ENCODE peak calls at places on chromosomes 11 and 22, in four cellular contexts. G is activated naive CD4-positive, alpha-beta T cell; Z is Caco-2; N is central memory CD4-positive, alpha-beta T cell. X is an unnamed sample.
A peak's percentile ranks its signal among the peaks of the same experiment; 100 is the strongest.

GRCh38 chr22:49216579-49216978 is 611.1 kb downstream of the BRD1 start:
- DNase-seq in G (no peak), Z (no peak), N (no peak), X (no peak)

GRCh38 chr11:74366576-74366975 is 31.7 kb downstream of the PGM2L1 start:
- DNase-seq in G (no peak), Z (peak; percentile 43), N (no peak), X (no peak)

GRCh38 chr22:30562391-30562790 is 12.1 kb downstream of the GAL3ST1 start:
- DNase-seq in G (no peak), Z (no peak), N (no peak), X (no peak)

GRCh38 chr11:45180158-45180887 is 33.9 kb downstream of the PRDM11 start:
- DNase-seq in G (no peak), Z (peak; percentile 79), N (no peak), X (peak; percentile 61)

GRCh38 chr11:67396258-67396581 is 4.4 kb downstream of the RAD9A start:
- DNase-seq in G (no peak), Z (no peak), N (no peak), X (no peak)

GRCh38 chr22:40728731-40729189 is 49.5 kb downstream of the MCHR1 start:
- DNase-seq in G (peak; percentile 61), Z (peak; percentile 34), N (peak; percentile 83), X (no peak)

GRCh38 chr11:120289426-120289825 is 35.7 kb upstream of the TLCD5 start:
- DNase-seq in G (no peak), Z (no peak), N (no peak), X (no peak)

GRCh38 chr11:119739021-119739703 is 10.2 kb upstream of the NECTIN1 start:
- DNase-seq in G (no peak), Z (peak; percentile 68), N (no peak), X (no peak)

GRCh38 chr11:117180661-117181585 is 2.4 kb downstream of the SIDT2 start:
- DNase-seq in G (no peak), Z (peak; percentile 68), N (peak; percentile 57), X (peak; percentile 85)

GRCh38 chr11:23364076-23364475 is 503.8 kb upstream of the CCDC179 start:
- DNase-seq in G (no peak), Z (no peak), N (no peak), X (no peak)

GRCh38 chr11:34223021-34223813 is 117.8 kb downstream of the NAT10 start:
- DNase-seq in G (no peak), Z (no peak), N (no peak), X (no peak)

GRCh38 chr11:128492461-128492860 is 94.9 kb downstream of the ETS1 start:
- DNase-seq in G (no peak), Z (no peak), N (no peak), X (no peak)

GRCh38 chr11:27280131-27280530 is 82.9 kb downstream of the CCDC34 start:
- DNase-seq in G (no peak), Z (no peak), N (no peak), X (no peak)

GRCh38 chr22:44667829-44668189 is 34.2 kb upstream of the PRR5 start:
- DNase-seq in G (peak; percentile 38), Z (no peak), N (peak; percentile 84), X (no peak)

GRCh38 chr11:130536106-130537040 is 87.9 kb downstream of the ADAMTS15 start:
- DNase-seq in G (no peak), Z (no peak), N (no peak), X (no peak)